ENCODE peak calls at places on chromosome 17, in eight cellular contexts. G is substantia nigra; V is naive thymus-derived CD4-positive, alpha-beta T cell; D is cardiac muscle cell; I is IMR-90; Y is fibroblast of lung; T is left lung; F is effector memory CD4-positive, alpha-beta T cell. H is an unnamed sample.

GRCh38 chr17:58382108-58382884 is 30.3 kb upstream of the SUPT4H1 start:
- DNase-seq in G (no peak), V (no peak), D (no peak), I (no peak), Y (no peak), T (no peak), F (no peak), H (no peak)

GRCh38 chr17:74671031-74671771 is 41.5 kb downstream of the CD300LF start:
- DNase-seq in G (no peak), V (peak), D (peak), I (peak), Y (peak), T (peak), F (peak), H (peak)

GRCh38 chr17:2564876-2565275 is 28.6 kb upstream of the PAFAH1B1 start:
- DNase-seq in G (no peak), V (no peak), D (no peak), I (no peak), Y (no peak), T (peak), F (no peak), H (no peak)

GRCh38 chr17:82080789-82081464 is 15.3 kb upstream of the DUS1L start:
- DNase-seq in G (no peak), V (no peak), D (no peak), I (no peak), Y (no peak), T (no peak), F (no peak), H (no peak)

GRCh38 chr17:40167685-40168261 is 9.5 kb upstream of the RAPGEFL1 start:
- DNase-seq in G (no peak), V (no peak), D (no peak), I (no peak), Y (no peak), T (peak), F (no peak), H (no peak)

GRCh38 chr17:4090898-4091297 is 51.9 kb downstream of the ZZEF1 start:
- DNase-seq in G (no peak), V (no peak), D (no peak), I (peak), Y (peak), T (no peak), F (no peak), H (no peak)

GRCh38 chr17:38748329-38749221 is at the start of gene PCGF2:
- DNase-seq in G (no peak), V (no peak), D (peak), I (peak), Y (peak), T (peak), F (no peak), H (no peak)

GRCh38 chr17:36665417-36665816 is 64.0 kb downstream of the MRM1 start:
- DNase-seq in G (no peak), V (no peak), D (no peak), I (no peak), Y (no peak), T (no peak), F (no peak), H (no peak)

GRCh38 chr17:68351395-68351794 is 60.1 kb downstream of the ARSG start:
- DNase-seq in G (no peak), V (no peak), D (no peak), I (no peak), Y (peak), T (no peak), F (no peak), H (no peak)

GRCh38 chr17:83177611-83178532 is 98.5 kb downstream of the METRNL start:
- DNase-seq in G (no peak), V (no peak), D (no peak), I (no peak), Y (no peak), T (peak), F (no peak), H (no peak)

GRCh38 chr17:49809056-49809455 is 20.6 kb downstream of the KAT7 start:
- DNase-seq in G (no peak), V (no peak), D (no peak), I (no peak), Y (no peak), T (no peak), F (no peak), H (no peak)

GRCh38 chr17:34261568-34261967 is 6.5 kb downstream of the CCL2 start:
- DNase-seq in G (no peak), V (no peak), D (no peak), I (no peak), Y (no peak), T (no peak), F (no peak), H (no peak)

GRCh38 chr17:9342225-9342624 is 233.4 kb downstream of the STX8 start:
- DNase-seq in G (no peak), V (no peak), D (no peak), I (no peak), Y (no peak), T (no peak), F (no peak), H (no peak)

GRCh38 chr17:7404737-7405412 is 978 bp upstream of the TMEM256 start:
- DNase-seq in G (no peak), V (no peak), D (peak), I (no peak), Y (no peak), T (no peak), F (no peak), H (no peak)

GRCh38 chr17:14061666-14062560 is 7.4 kb upstream of the COX10 start:
- DNase-seq in G (no peak), V (no peak), D (no peak), I (peak), Y (peak), T (peak), F (no peak), H (no peak)

GRCh38 chr17:4199818-4200402 is 56.9 kb downstream of the CYB5D2 start:
- DNase-seq in G (no peak), V (peak), D (peak), I (peak), Y (peak), T (no peak), F (no peak), H (peak)

GRCh38 chr17:60158751-60159478 is 9.1 kb downstream of the CA4 start:
- DNase-seq in G (no peak), V (no peak), D (peak), I (peak), Y (no peak), T (no peak), F (no peak), H (no peak)

GRCh38 chr17:30950669-30951399 is 20.0 kb upstream of the RNF135 start:
- DNase-seq in G (no peak), V (no peak), D (no peak), I (peak), Y (peak), T (peak), F (no peak), H (no peak)

GRCh38 chr17:50056961-50057330 is 1.0 kb downstream of the ITGA3 start:
- DNase-seq in G (no peak), V (no peak), D (peak), I (peak), Y (peak), T (no peak), F (no peak), H (no peak)

GRCh38 chr17:53058031-53058430 is 764.7 kb upstream of the KIF2B start:
- DNase-seq in G (no peak), V (no peak), D (no peak), I (no peak), Y (no peak), T (no peak), F (no peak), H (no peak)

GRCh38 chr17:30372755-30373154 is 6.0 kb upstream of the CPD start:
- DNase-seq in G (no peak), V (no peak), D (no peak), I (peak), Y (no peak), T (no peak), F (no peak), H (no peak)

GRCh38 chr17:3964203-3965122 is at the start of gene ATP2A3:
- DNase-seq in G (no peak), V (peak), D (peak), I (no peak), Y (no peak), T (no peak), F (peak), H (peak)

GRCh38 chr17:21025446-21025845 is 17.4 kb downstream of the USP22 start:
- DNase-seq in G (no peak), V (no peak), D (no peak), I (peak), Y (no peak), T (no peak), F (no peak), H (no peak)

GRCh38 chr17:40827746-40828453 is 5.5 kb upstream of the KRT10 start:
- DNase-seq in G (no peak), V (no peak), D (peak), I (no peak), Y (peak), T (no peak), F (no peak), H (no peak)

GRCh38 chr17:69326302-69327059 is 452 bp downstream of the ABCA5 start:
- DNase-seq in G (no peak), V (peak), D (peak), I (peak), Y (peak), T (no peak), F (no peak), H (peak)

GRCh38 chr17:19238167-19238505 is 970 bp downstream of the EPN2 start:
- DNase-seq in G (no peak), V (no peak), D (peak), I (no peak), Y (no peak), T (peak), F (no peak), H (no peak)

GRCh38 chr17:31226950-31227349 is 70.1 kb downstream of the OMG start:
- DNase-seq in G (no peak), V (no peak), D (no peak), I (no peak), Y (no peak), T (no peak), F (no peak), H (no peak)

GRCh38 chr17:8649157-8650118 is 18.9 kb upstream of the MYH10 start:
- DNase-seq in G (no peak), V (no peak), D (no peak), I (peak), Y (peak), T (no peak), F (no peak), H (no peak)

GRCh38 chr17:71052971-71053370 is 883.6 kb downstream of the KCNJ2 start:
- DNase-seq in G (no peak), V (no peak), D (no peak), I (no peak), Y (no peak), T (no peak), F (no peak), H (no peak)

GRCh38 chr17:17570207-17570797 is 21.2 kb downstream of the PEMT start:
- DNase-seq in G (no peak), V (no peak), D (peak), I (peak), Y (peak), T (no peak), F (no peak), H (no peak)

GRCh38 chr17:82247856-82248671 is 19.2 kb downstream of the SLC16A3 start:
- DNase-seq in G (no peak), V (no peak), D (no peak), I (no peak), Y (no peak), T (no peak), F (no peak), H (no peak)

GRCh38 chr17:34306466-34306865 is 12.8 kb upstream of the CCL8 start:
- DNase-seq in G (no peak), V (no peak), D (peak), I (peak), Y (peak), T (no peak), F (no peak), H (no peak)

GRCh38 chr17:4573682-4574081 is 10.6 kb upstream of the SMTNL2 start:
- DNase-seq in G (no peak), V (no peak), D (no peak), I (no peak), Y (no peak), T (no peak), F (peak), H (peak)

DNA sequence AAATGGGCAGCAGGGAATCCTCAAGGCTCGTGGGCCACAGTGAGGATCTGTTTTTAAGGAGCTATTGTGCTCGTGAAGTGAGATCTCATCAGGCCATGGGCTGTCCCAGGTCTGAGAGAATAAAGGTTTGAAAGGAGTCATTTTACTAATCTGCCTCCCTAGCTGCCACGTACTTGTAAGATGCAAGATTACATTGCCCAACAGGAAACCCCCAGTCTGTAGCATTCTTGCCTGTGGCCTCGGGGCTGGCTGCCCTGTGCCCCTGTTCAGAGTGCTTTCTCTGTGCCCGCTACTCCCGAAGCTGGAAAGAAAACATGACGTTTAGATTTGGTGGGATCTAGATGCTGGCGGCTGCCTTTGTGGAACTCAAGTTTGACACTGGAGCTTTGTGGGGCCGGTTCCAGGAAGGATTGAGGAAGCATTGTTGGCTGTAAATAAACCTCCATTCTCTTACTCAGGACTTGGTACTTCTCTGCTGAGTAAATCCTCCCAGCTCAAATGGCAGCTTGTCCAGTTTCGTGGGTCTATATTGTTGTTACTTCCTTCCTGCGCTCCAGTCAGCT is 21.2 kb downstream of the SAP30BP start:
- DNase-seq in G (no peak), V (no peak), D (no peak), I (no peak), Y (no peak), T (no peak), F (no peak), H (no peak)
- H3K27ac ChIP-seq in G (peak), V (peak), D (no peak), I (no peak), Y (no peak), T (peak), F (no peak), H (no peak)

DNA sequence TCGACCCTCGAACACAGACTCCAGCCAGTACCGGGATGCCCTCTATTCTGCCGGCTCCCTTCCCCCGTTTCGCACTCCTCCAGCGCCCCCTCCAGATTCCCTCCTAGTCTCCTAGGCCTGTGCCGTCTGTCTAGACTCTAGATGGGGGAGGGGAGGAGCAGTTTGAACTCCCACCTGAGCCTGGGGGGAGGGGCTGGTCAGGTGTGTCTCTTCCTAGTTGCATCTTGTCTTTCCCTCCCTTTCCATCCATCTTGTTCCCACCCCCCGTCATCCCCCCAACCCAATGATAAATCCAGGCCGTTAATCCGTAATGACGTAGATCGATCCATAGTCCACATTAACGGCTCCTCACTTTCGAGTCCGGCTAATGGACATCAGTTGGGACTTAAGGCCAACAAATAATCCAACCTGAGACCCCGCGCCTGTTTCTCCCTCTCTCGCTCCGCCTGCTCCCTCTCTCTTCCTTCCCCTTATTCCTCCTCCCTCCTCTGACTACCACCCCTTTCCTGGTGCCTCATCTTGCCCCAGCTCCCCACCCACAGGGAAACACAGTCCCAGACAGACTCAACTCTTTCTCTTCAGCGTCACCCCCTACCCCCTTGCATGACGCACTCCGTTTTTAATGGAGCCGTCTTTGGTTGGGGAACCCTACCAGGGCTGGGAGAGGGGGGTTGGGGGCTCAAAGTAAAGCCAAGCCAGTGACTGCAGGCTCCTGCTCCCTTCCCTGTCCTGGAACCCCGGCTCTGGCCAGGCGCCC is 3.3 kb upstream of the HOXB5 start:
- DNase-seq in G (no peak), V (no peak), D (no peak), I (peak), Y (peak), T (no peak), F (no peak), H (no peak)
- H3K27ac ChIP-seq in G (no peak), V (no peak), D (no peak), I (peak), Y (peak), T (peak), F (no peak), H (no peak)

DNA sequence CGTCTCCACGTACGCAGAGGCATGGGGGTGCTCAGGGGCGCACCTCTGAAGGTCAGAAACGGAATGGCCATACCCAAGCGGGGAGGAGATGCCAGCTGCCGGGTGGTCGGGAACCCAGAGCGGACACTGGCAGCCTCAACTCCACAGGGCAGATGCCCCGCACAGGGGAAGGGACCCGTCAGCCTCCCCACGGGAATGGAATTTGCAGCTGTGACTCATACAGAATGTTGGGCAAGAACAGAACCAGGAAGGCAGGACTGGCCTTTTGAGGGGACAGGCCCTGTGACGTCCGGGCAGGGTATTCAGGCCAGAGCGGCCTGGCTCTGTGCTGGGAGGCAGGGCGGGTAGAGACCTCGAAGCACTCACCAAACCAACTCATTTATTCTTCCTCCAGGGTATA is 7.5 kb downstream of the TK1 start:
- DNase-seq in G (no peak), V (no peak), D (no peak), I (peak), Y (peak), T (peak), F (no peak), H (no peak)
- H3K27ac ChIP-seq in G (no peak), V (no peak), D (peak), I (no peak), Y (peak), T (no peak), F (no peak), H (no peak)

DNA sequence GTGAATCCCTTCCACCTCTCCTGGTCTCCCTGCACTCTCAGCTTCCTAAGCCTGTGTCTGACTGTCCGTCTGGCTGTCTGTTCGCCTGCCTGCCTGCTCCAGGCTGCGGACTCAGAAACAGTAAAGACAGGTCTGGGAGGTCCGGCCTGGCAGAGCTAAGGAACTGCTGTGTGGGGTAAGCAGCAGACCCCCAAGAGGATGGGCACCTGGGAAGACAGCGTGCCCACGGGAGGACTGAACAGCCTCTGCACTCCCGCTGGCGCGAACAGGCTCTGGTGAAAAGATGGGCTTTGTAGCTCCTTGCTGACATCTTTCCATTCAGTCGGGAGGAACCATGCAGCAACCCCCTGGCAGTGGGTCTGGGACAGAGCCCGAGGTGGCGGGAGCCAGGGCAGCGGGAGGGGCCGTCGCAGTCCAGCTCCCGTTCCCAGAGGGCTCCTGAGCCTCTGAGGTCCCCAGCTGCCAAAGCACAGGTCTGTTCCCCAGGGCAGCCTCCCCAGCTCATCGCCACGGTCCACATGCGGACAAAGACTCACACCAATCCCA is 196.3 kb downstream of the RBFOX3 start:
- DNase-seq in G (no peak), V (no peak), D (no peak), I (no peak), Y (no peak), T (no peak), F (no peak), H (no peak)
- H3K27ac ChIP-seq in G (no peak), V (no peak), D (no peak), I (no peak), Y (no peak), T (no peak), F (no peak), H (no peak)